ENCODE peak calls at places on chromosomes 4 and X, in ten cellular contexts. N is MCF 10A, R is heart left ventricle, T is AG09309, K is lung, G is transverse colon, L is tibial artery, P is WERI-Rb-1, M is pancreas, Q is GM10248. Z is an unnamed sample.

GRCh38 chr4:98746530-98746929 is 88.1 kb upstream of the TSPAN5 start:
- DNase-seq in N (peak), R (no peak), T (no peak), K (no peak), G (peak), L (no peak), P (no peak), M (no peak), Q (no peak), Z (no peak)

GRCh38 chr4:88728146-88728545 is 30.5 kb upstream of the NAP1L5 start:
- DNase-seq in N (no peak), R (peak), T (no peak), K (no peak), G (no peak), L (peak), P (no peak), M (no peak), Q (no peak), Z (no peak)

GRCh38 chr4:16626945-16627344 is 271.5 kb downstream of the LDB2 start:
- DNase-seq in N (peak), R (no peak), T (peak), K (no peak), G (no peak), L (peak), P (no peak), M (no peak), Q (no peak), Z (peak)

GRCh38 chr4:146446555-146446954 is 75.2 kb downstream of the SLC10A7 start:
- DNase-seq in N (no peak), R (no peak), T (no peak), K (no peak), G (no peak), L (no peak), P (no peak), M (no peak), Q (no peak), Z (no peak)

GRCh38 chr4:41058426-41058825 is 155.9 kb downstream of the APBB2 start:
- DNase-seq in N (no peak), R (no peak), T (no peak), K (no peak), G (no peak), L (no peak), P (no peak), M (no peak), Q (no peak), Z (no peak)

GRCh38 chr4:45072981-45073380 is 346.6 kb upstream of the GNPDA2 start:
- DNase-seq in N (no peak), R (no peak), T (no peak), K (no peak), G (no peak), L (no peak), P (no peak), M (no peak), Q (no peak), Z (no peak)

GRCh38 chr4:472881-473574 is 25.9 kb downstream of the ZNF721 start:
- DNase-seq in N (peak), R (no peak), T (no peak), K (no peak), G (no peak), L (no peak), P (peak), M (no peak), Q (no peak), Z (no peak)

GRCh38 chr4:67593741-67594175 is 35.2 kb downstream of the STAP1 start:
- DNase-seq in N (peak), R (no peak), T (peak), K (no peak), G (no peak), L (no peak), P (no peak), M (peak), Q (no peak), Z (peak)

GRCh38 chrX:9537781-9538180 is 72.9 kb downstream of the TBL1X start:
- DNase-seq in N (no peak), R (no peak), T (no peak), K (no peak), G (no peak), L (no peak), P (no peak), M (no peak), Q (no peak), Z (no peak)

GRCh38 chrX:54043696-54044125 is 562 bp downstream of the PHF8 start:
- DNase-seq in N (peak), R (peak), T (no peak), K (peak), G (peak), L (peak), P (peak), M (peak), Q (peak), Z (no peak)

GRCh38 chr4:39825090-39825489 is 127.2 kb downstream of the UBE2K start:
- DNase-seq in N (no peak), R (no peak), T (no peak), K (no peak), G (no peak), L (no peak), P (no peak), M (no peak), Q (no peak), Z (no peak)

GRCh38 chrX:110248582-110248981 is 69.3 kb downstream of the AMMECR1 start:
- DNase-seq in N (no peak), R (no peak), T (no peak), K (no peak), G (no peak), L (no peak), P (no peak), M (no peak), Q (no peak), Z (no peak)

GRCh38 chr4:48127231-48127881 is 6.7 kb downstream of the TXK start:
- DNase-seq in N (no peak), R (no peak), T (no peak), K (no peak), G (no peak), L (no peak), P (no peak), M (no peak), Q (no peak), Z (no peak)

GRCh38 chr4:119731778-119732177 is 103.2 kb upstream of the PDE5A start:
- DNase-seq in N (no peak), R (no peak), T (no peak), K (no peak), G (peak), L (no peak), P (no peak), M (no peak), Q (no peak), Z (no peak)

GRCh38 chr4:80112236-80112635 is 39.2 kb upstream of the ANTXR2 start:
- DNase-seq in N (peak), R (peak), T (peak), K (no peak), G (no peak), L (no peak), P (no peak), M (no peak), Q (no peak), Z (no peak)

GRCh38 chr4:12852338-12853307 is 631.5 kb downstream of the RAB28 start:
- DNase-seq in N (peak), R (no peak), T (peak), K (no peak), G (no peak), L (no peak), P (no peak), M (no peak), Q (peak), Z (peak)

GRCh38 chr4:3037957-3038451 is 36.3 kb downstream of the HTT-AS start:
- DNase-seq in N (no peak), R (peak), T (no peak), K (no peak), G (no peak), L (peak), P (no peak), M (no peak), Q (peak), Z (no peak)

DNA sequence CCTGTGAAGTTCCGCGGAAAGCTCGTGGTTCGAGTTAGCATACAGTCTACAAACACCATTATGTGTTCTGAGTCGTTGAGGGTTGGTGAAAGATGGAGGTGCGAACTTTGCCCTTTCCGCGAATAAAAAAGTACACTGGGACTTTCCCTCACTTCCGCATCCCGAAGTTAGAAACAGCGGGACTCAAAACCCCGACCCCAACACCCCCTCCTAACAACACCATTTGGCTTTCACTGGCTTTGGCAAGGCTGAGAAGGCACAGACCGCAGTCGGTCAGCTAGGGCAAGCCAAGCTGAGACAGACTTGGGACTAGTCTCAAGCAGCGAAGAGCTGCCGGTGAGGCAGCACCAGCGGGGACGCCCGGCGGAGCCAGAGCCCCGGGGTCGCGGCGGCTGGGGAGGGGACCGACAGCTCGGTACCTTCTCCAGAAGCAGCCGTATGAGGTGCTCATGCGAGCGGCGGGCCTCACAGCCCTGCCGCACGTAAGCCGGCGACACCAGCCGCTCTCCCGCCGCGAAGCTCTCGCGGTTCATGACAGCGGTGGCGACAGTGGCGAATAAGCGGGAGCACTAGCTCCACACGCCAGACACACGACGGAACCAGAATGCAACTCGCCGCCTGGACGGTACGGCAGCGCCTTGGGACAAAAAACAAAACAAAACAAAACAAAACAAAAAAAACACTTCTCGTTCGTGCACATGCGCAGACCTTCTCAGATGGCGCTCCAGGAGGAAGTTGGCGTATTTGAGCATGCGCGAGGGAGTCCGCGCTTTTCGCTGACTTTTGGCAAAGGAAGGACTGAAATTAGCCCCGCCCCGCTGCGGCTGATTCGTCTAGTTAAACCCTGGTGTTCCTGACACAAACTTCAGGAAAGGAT is at the start of gene SEPSECS:
- DNase-seq in N (peak), R (peak), T (peak), K (peak), G (peak), L (peak), P (peak), M (peak), Q (peak), Z (peak)
- TF ChIP-seq CTCF in N (no peak), R (no peak), T (no peak), K (no peak), G (no peak), L (peak), P (no peak), M (no peak), Q (no peak), Z (no peak)

GRCh38 chr4:148412460-148412859 is 29.8 kb downstream of the NR3C2 start:
- DNase-seq in N (no peak), R (no peak), T (no peak), K (no peak), G (no peak), L (no peak), P (no peak), M (no peak), Q (no peak), Z (no peak)

GRCh38 chr4:148415500-148415899 is 26.7 kb downstream of the NR3C2 start:
- DNase-seq in N (peak), R (no peak), T (no peak), K (no peak), G (no peak), L (no peak), P (no peak), M (no peak), Q (no peak), Z (peak)
- TF ChIP-seq CTCF in N (peak), R (peak), T (no peak), K (no peak), G (no peak), L (no peak), P (no peak), M (no peak), Q (no peak), Z (peak)

GRCh38 chr4:153763404-153763803 is 3.6 kb upstream of the RNF175 start:
- DNase-seq in N (peak), R (no peak), T (no peak), K (no peak), G (no peak), L (no peak), P (no peak), M (no peak), Q (no peak), Z (no peak)
- TF ChIP-seq CTCF in N (peak), R (no peak), T (peak), K (no peak), G (no peak), L (no peak), P (peak), M (no peak), Q (no peak), Z (peak)

DNA sequence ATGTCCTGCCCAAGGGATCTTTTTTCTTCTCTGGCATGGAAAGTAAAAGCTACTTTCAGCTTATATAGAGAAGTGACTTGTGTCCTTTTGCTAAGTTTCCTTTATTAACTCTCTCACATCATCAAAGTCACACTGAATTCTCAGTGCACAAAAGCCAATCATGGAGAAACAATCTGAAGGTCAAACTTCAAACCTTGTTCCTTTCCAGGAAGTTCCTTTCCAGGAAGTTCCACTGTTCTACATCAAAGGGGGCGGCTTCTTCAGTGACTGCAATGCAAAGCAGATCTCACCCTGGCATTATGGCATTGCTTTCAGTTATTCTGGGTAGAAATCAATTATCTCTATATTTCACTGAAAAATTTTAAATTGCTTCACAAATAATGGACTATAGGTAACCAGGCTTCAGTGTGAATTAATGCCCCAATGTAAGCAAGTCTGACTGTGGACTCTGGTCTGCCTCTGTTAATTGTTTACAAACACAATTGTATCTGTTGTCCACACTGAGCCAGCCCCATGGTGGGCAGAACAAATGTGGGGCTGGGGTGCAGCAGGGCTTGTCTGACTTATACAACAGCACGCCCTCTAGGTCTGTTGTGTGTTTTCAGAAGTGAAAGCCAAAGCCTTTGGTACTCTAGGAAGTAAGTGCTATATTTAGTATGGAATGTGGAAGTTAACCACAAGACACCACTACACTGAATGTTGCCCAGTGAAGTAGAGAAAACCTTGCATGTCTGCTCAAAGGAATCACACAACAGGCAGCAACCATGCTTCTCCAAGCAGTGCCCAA is 98.8 kb downstream of the CDS1 start:
- DNase-seq in N (peak), R (no peak), T (peak), K (no peak), G (peak), L (no peak), P (no peak), M (no peak), Q (no peak), Z (peak)
- TF ChIP-seq CTCF in N (no peak), R (no peak), T (peak), K (no peak), G (no peak), L (no peak), P (no peak), M (no peak), Q (no peak), Z (peak)

GRCh38 chr4:81844717-81845116 is 373.0 kb upstream of the RASGEF1B start:
- DNase-seq in N (peak), R (peak), T (peak), K (peak), G (peak), L (peak), P (peak), M (peak), Q (peak), Z (peak)
- TF ChIP-seq CTCF in N (peak), R (peak), T (peak), K (peak), G (peak), L (peak), P (peak), M (peak), Q (peak), Z (peak)

GRCh38 chrX:149004936-149005335 is 500.2 kb downstream of the IDS start:
- DNase-seq in N (no peak), R (no peak), T (no peak), K (no peak), G (no peak), L (no peak), P (peak), M (no peak), Q (peak), Z (no peak)
- TF ChIP-seq CTCF in N (no peak), R (no peak), T (no peak), K (no peak), G (no peak), L (no peak), P (peak), M (no peak), Q (no peak), Z (no peak)

GRCh38 chr4:128379860-128380259 is 92.2 kb upstream of the PGRMC2 start:
- DNase-seq in N (peak), R (peak), T (no peak), K (no peak), G (peak), L (no peak), P (peak), M (peak), Q (peak), Z (no peak)
- TF ChIP-seq CTCF in N (peak), R (peak), T (peak), K (no peak), G (peak), L (peak), P (peak), M (peak), Q (peak), Z (peak)

DNA sequence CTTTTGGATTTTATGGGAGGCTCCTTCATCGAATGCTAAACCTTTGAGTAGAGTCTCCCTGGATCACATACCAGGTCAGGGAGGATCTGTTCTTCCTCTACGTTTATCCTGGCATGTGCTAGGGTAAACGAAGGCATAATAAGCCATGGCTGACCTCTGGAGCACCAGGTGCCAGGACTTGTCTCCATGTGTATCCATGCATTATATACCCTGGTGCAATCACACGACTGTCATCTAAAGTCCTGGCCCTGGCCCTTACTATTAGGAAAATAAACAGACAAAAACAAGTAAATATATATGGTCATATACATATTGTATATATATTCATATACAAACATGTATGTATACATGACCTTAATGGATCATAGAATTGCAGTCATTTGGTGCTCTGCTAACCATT is 21.2 kb downstream of the EREG start:
- DNase-seq in N (no peak), R (no peak), T (no peak), K (no peak), G (no peak), L (no peak), P (no peak), M (no peak), Q (no peak), Z (no peak)
- TF ChIP-seq CTCF in N (no peak), R (no peak), T (no peak), K (no peak), G (no peak), L (no peak), P (no peak), M (no peak), Q (no peak), Z (no peak)

Z was measured in retinal pigment epithelial cell.